ENCODE peak calls at places on chromosomes 5 and 9, in nine cellular contexts. One of them, this sample, is unnamed.
A peak's percentile ranks its signal among the peaks of the same experiment; 100 is the strongest.

GRCh38 chr9:31140316-31140715 is 1244.1 kb upstream of the ACO1 start:
- DNase-seq in IMR-90: no peak
- DNase-seq in heart right ventricle: no peak
- DNase-seq in pancreas: no peak
- DNase-seq in body of pancreas: no peak
- DNase-seq in Panc1: no peak
- DNase-seq in HCT116: peak; percentile 12
- DNase-seq in A549: no peak
- DNase-seq in CD4-positive, alpha-beta T cell: no peak
- DNase-seq in this sample: no peak

GRCh38 chr9:78577507-78577906 is 280.6 kb downstream of the PSAT1 start:
- DNase-seq in IMR-90: no peak
- DNase-seq in heart right ventricle: no peak
- DNase-seq in pancreas: no peak
- DNase-seq in body of pancreas: no peak
- DNase-seq in Panc1: no peak
- DNase-seq in HCT116: no peak
- DNase-seq in A549: no peak
- DNase-seq in CD4-positive, alpha-beta T cell: no peak
- DNase-seq in this sample: no peak

GRCh38 chr5:170846416-170846815 is 15.4 kb upstream of the RANBP17 start:
- DNase-seq in IMR-90: no peak
- DNase-seq in heart right ventricle: no peak
- DNase-seq in pancreas: no peak
- DNase-seq in body of pancreas: no peak
- DNase-seq in Panc1: no peak
- DNase-seq in HCT116: no peak
- DNase-seq in A549: no peak
- DNase-seq in CD4-positive, alpha-beta T cell: no peak
- DNase-seq in this sample: no peak

GRCh38 chr5:177496111-177497010 is 1.0 kb downstream of the PDLIM7 start:
- DNase-seq in IMR-90: peak; percentile 94
- DNase-seq in heart right ventricle: peak; percentile 79
- DNase-seq in pancreas: peak; percentile 85
- DNase-seq in body of pancreas: peak; percentile 59
- DNase-seq in Panc1: no peak
- DNase-seq in HCT116: peak; percentile 44
- DNase-seq in A549: peak; percentile 93
- DNase-seq in CD4-positive, alpha-beta T cell: no peak
- DNase-seq in this sample: peak; percentile 53

GRCh38 chr5:73818357-73818756 is 192.4 kb downstream of the ARHGEF28 start:
- DNase-seq in IMR-90: peak; percentile 90
- DNase-seq in heart right ventricle: no peak
- DNase-seq in pancreas: no peak
- DNase-seq in body of pancreas: no peak
- DNase-seq in Panc1: no peak
- DNase-seq in HCT116: no peak
- DNase-seq in A549: no peak
- DNase-seq in CD4-positive, alpha-beta T cell: no peak
- DNase-seq in this sample: no peak

GRCh38 chr5:143205386-143205785 is 198.1 kb downstream of the NR3C1 start:
- DNase-seq in IMR-90: peak; percentile 94
- DNase-seq in heart right ventricle: no peak
- DNase-seq in pancreas: no peak
- DNase-seq in body of pancreas: no peak
- DNase-seq in Panc1: no peak
- DNase-seq in HCT116: no peak
- DNase-seq in A549: no peak
- DNase-seq in CD4-positive, alpha-beta T cell: no peak
- DNase-seq in this sample: peak; percentile 82

GRCh38 chr5:82376833-82377232 is 98.7 kb upstream of the RPS23 start:
- DNase-seq in IMR-90: no peak
- DNase-seq in heart right ventricle: no peak
- DNase-seq in pancreas: no peak
- DNase-seq in body of pancreas: no peak
- DNase-seq in Panc1: no peak
- DNase-seq in HCT116: no peak
- DNase-seq in A549: no peak
- DNase-seq in CD4-positive, alpha-beta T cell: no peak
- DNase-seq in this sample: no peak

GRCh38 chr5:34897646-34898045 is 17.7 kb downstream of the RAD1 start:
- DNase-seq in IMR-90: no peak
- DNase-seq in heart right ventricle: no peak
- DNase-seq in pancreas: no peak
- DNase-seq in body of pancreas: no peak
- DNase-seq in Panc1: no peak
- DNase-seq in HCT116: no peak
- DNase-seq in A549: no peak
- DNase-seq in CD4-positive, alpha-beta T cell: no peak
- DNase-seq in this sample: no peak

GRCh38 chr5:80010754-80011392 is 19.8 kb upstream of the MTX3 start:
- DNase-seq in IMR-90: no peak
- DNase-seq in heart right ventricle: peak; percentile 65
- DNase-seq in pancreas: no peak
- DNase-seq in body of pancreas: no peak
- DNase-seq in Panc1: no peak
- DNase-seq in HCT116: no peak
- DNase-seq in A549: no peak
- DNase-seq in CD4-positive, alpha-beta T cell: no peak
- DNase-seq in this sample: no peak

GRCh38 chr9:103942652-103943051 is 151.5 kb upstream of the SMC2 start:
- DNase-seq in IMR-90: no peak
- DNase-seq in heart right ventricle: no peak
- DNase-seq in pancreas: no peak
- DNase-seq in body of pancreas: no peak
- DNase-seq in Panc1: no peak
- DNase-seq in HCT116: no peak
- DNase-seq in A549: no peak
- DNase-seq in CD4-positive, alpha-beta T cell: no peak
- DNase-seq in this sample: no peak

DNA sequence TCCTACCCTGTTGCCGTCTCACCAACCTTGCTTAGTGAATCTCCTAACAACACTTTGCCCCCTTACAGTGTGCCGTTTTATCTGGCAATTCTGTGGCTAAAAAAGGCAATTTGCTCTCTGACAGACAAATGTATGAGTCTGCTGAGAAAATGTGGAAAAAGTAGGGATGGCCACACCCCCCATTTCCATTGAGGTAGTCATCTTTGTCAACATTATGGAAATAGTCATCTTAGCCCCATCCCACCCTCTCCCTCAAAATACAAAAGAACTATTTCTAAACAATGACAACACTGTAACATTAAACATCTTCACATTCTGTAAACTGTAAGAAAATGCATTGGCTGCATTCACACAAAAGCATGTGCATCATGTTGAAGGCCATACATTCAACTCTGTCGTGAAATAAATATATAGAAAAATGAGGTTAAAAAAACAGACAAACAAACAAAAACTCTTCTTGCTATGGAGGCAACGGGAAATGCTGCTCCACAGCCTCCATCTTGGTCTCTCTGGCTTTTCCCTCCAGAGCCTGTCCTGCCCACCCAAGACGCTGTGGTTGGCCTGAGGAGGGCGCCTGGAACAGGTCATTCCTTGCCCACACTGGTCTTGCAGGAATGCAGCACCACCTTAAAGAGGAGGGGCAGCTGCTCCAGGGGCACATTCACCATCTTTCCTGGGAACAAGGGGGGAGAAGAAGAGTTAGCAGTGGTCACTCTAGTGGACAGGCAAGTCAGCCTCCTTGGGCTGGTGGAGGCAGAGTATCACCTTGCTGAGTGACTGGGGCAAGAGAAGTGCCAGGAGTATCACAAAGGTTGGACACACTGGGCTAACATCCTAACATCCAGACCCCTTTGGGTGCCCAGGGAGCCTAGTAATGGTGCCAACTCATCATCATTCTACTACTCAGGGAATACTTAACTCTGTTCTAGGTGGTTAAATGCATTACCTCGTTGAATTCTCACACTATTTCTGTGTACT is 15.2 kb upstream of the NR5A1 start:
- DNase-seq in IMR-90: peak; percentile 31
- DNase-seq in heart right ventricle: no peak
- DNase-seq in pancreas: no peak
- DNase-seq in body of pancreas: no peak
- DNase-seq in Panc1: no peak
- DNase-seq in HCT116: peak; percentile 8
- DNase-seq in A549: no peak
- DNase-seq in CD4-positive, alpha-beta T cell: no peak
- DNase-seq in this sample: no peak
- TF ChIP-seq CTCF in IMR-90: no peak
- TF ChIP-seq CTCF in heart right ventricle: no peak
- TF ChIP-seq CTCF in pancreas: no peak
- TF ChIP-seq CTCF in body of pancreas: no peak
- TF ChIP-seq CTCF in Panc1: no peak
- TF ChIP-seq CTCF in HCT116: peak; percentile 41
- TF ChIP-seq CTCF in A549: no peak
- TF ChIP-seq CTCF in CD4-positive, alpha-beta T cell: no peak
- TF ChIP-seq CTCF in this sample: peak; percentile 21

GRCh38 chr9:93198117-93198838 is 14.3 kb downstream of the WNK2 start:
- DNase-seq in IMR-90: no peak
- DNase-seq in heart right ventricle: no peak
- DNase-seq in pancreas: peak; percentile 60
- DNase-seq in body of pancreas: peak; percentile 38
- DNase-seq in Panc1: no peak
- DNase-seq in HCT116: no peak
- DNase-seq in A549: no peak
- DNase-seq in CD4-positive, alpha-beta T cell: no peak
- DNase-seq in this sample: no peak

GRCh38 chr9:93200989-93201339 is 17.0 kb downstream of the WNK2 start:
- DNase-seq in IMR-90: no peak
- DNase-seq in heart right ventricle: no peak
- DNase-seq in pancreas: no peak
- DNase-seq in body of pancreas: no peak
- DNase-seq in Panc1: no peak
- DNase-seq in HCT116: no peak
- DNase-seq in A549: no peak
- DNase-seq in CD4-positive, alpha-beta T cell: no peak
- DNase-seq in this sample: no peak

GRCh38 chr9:93200449-93200742 is 16.5 kb downstream of the WNK2 start:
- DNase-seq in IMR-90: no peak
- DNase-seq in heart right ventricle: no peak
- DNase-seq in pancreas: peak; percentile 48
- DNase-seq in body of pancreas: no peak
- DNase-seq in Panc1: no peak
- DNase-seq in HCT116: no peak
- DNase-seq in A549: no peak
- DNase-seq in CD4-positive, alpha-beta T cell: no peak
- DNase-seq in this sample: no peak

GRCh38 chr9:93197670-93198069 is 13.7 kb downstream of the WNK2 start:
- DNase-seq in IMR-90: no peak
- DNase-seq in heart right ventricle: no peak
- DNase-seq in pancreas: peak; percentile 38
- DNase-seq in body of pancreas: peak; percentile 51
- DNase-seq in Panc1: no peak
- DNase-seq in HCT116: no peak
- DNase-seq in A549: no peak
- DNase-seq in CD4-positive, alpha-beta T cell: no peak
- DNase-seq in this sample: no peak

DNA sequence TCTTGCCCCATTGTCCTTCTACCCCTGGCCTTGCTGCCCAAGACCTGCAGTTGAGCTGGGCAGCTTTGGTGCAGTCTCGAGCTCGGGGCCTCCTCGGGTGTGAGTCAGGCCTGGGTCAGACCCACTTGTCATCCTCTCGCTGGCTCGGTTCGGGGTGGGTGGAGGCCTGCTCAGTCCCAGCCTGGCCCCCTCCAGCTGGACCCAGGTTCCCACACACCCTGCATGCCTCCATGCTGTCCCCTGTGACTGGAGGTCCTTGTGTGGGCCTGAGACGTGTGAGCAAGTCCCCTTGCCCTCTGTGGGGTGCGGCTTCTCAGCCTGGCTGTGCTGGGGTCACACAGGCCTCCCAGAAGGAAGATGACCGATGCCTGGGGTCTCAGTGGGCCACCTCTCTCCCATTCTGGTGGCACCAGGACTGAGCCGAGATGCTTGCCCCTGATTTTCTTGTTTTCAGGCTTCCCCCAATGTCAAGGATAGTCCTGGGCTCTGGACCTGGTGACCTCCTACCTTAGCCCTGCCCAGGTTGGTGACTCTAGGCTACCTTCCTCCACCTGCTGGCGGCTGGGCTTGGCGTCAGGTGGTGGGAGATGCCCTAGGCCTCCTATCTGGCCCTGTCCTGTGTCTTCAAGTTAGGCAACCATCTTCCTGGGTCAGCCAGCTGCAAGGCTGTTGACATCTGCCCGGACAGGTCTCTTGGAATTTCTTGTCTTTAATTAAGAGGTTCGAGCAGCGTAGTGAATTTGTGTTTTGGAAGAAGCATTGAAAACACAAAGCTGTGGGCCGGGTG is 15.1 kb downstream of the WNK2 start:
- DNase-seq in IMR-90: no peak
- DNase-seq in heart right ventricle: no peak
- DNase-seq in pancreas: peak; percentile 59
- DNase-seq in body of pancreas: no peak
- DNase-seq in Panc1: no peak
- DNase-seq in HCT116: no peak
- DNase-seq in A549: no peak
- DNase-seq in CD4-positive, alpha-beta T cell: no peak
- DNase-seq in this sample: no peak
- H3K27ac ChIP-seq in IMR-90: no peak overlapping the region
- H3K27ac ChIP-seq in heart right ventricle: peak overlapping the region; percentile 36
- H3K27ac ChIP-seq in pancreas: peak overlapping the region; percentile 65
- H3K27ac ChIP-seq in body of pancreas: peak overlapping the region; percentile 83
- H3K27ac ChIP-seq in Panc1: no peak overlapping the region
- H3K27ac ChIP-seq in HCT116: no peak overlapping the region
- H3K27ac ChIP-seq in A549: peak overlapping the region; percentile 83
- H3K27ac ChIP-seq in CD4-positive, alpha-beta T cell: no peak overlapping the region
- H3K27ac ChIP-seq in this sample: no peak overlapping the region

DNA sequence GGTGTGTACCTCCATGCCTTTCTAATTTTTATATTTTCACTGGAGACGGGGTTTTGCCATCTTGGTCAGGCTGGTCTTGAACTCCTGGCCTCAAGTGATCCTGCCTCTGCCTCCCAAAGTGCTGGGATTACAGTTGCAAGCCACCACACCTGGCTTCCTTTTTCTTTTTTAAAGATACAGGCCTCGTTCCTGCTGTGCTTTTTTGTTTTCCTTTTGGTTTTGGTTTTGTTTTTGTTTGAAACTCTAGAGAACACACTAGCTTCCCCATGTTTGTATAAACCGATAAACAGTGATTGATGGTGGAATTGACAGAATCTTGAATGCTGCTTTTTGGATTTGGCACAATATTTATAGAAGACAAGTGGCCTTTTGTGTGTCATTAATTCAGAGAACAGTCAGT is 1603.4 kb downstream of the MAT2B start:
- DNase-seq in IMR-90: no peak
- DNase-seq in heart right ventricle: no peak
- DNase-seq in pancreas: no peak
- DNase-seq in body of pancreas: no peak
- DNase-seq in Panc1: no peak
- DNase-seq in HCT116: no peak
- DNase-seq in A549: no peak
- DNase-seq in CD4-positive, alpha-beta T cell: no peak
- DNase-seq in this sample: no peak
- H3K9me3 ChIP-seq in IMR-90: peaks cover 2% of the 10 kb centered on the region
- H3K9me3 ChIP-seq in heart right ventricle: peaks cover 7% of the 10 kb centered on the region
- H3K9me3 ChIP-seq in pancreas: no peaks in the 10 kb centered on the region
- H3K9me3 ChIP-seq in body of pancreas: no peaks in the 10 kb centered on the region
- H3K9me3 ChIP-seq in Panc1: no peaks in the 10 kb centered on the region
- H3K9me3 ChIP-seq in HCT116: peaks cover 5% of the 10 kb centered on the region
- H3K9me3 ChIP-seq in A549: no peaks in the 10 kb centered on the region
- H3K9me3 ChIP-seq in CD4-positive, alpha-beta T cell: no peaks in the 10 kb centered on the region
- H3K9me3 ChIP-seq in this sample: no peaks in the 10 kb centered on the region

GRCh38 chr9:10858817-10859216 is 246.0 kb upstream of the PTPRD start:
- DNase-seq in IMR-90: no peak
- DNase-seq in heart right ventricle: no peak
- DNase-seq in pancreas: no peak
- DNase-seq in body of pancreas: no peak
- DNase-seq in Panc1: no peak
- DNase-seq in HCT116: no peak
- DNase-seq in A549: no peak
- DNase-seq in CD4-positive, alpha-beta T cell: no peak
- DNase-seq in this sample: no peak

GRCh38 chr9:10855847-10856246 is 243.0 kb upstream of the PTPRD start:
- DNase-seq in IMR-90: no peak
- DNase-seq in heart right ventricle: no peak
- DNase-seq in pancreas: no peak
- DNase-seq in body of pancreas: no peak
- DNase-seq in Panc1: no peak
- DNase-seq in HCT116: no peak
- DNase-seq in A549: no peak
- DNase-seq in CD4-positive, alpha-beta T cell: no peak
- DNase-seq in this sample: no peak
- TF ChIP-seq CTCF in IMR-90: no peak
- TF ChIP-seq CTCF in heart right ventricle: no peak
- TF ChIP-seq CTCF in pancreas: no peak
- TF ChIP-seq CTCF in body of pancreas: peak; percentile 25
- TF ChIP-seq CTCF in Panc1: no peak
- TF ChIP-seq CTCF in HCT116: no peak
- TF ChIP-seq CTCF in A549: no peak
- TF ChIP-seq CTCF in CD4-positive, alpha-beta T cell: no peak
- TF ChIP-seq CTCF in this sample: no peak